ENCODE peak calls at places on chromosomes 2 and 18, in ten cellular contexts. V is glutamatergic neuron, B is astrocyte, A is HFFc6, E is esophagus muscularis mucosa, U is ovary, F is AG04449, Y is A549, Q is lower lobe of right lung, P is spleen. X is an unnamed sample.

GRCh38 chr2:27915874-27916273 is 25.3 kb downstream of the BABAM2 start:
- DNase-seq in V (no peak), B (no peak), A (no peak), E (no peak), U (no peak), F (no peak), Y (peak), Q (no peak), P (no peak), X (no peak)

GRCh38 chr2:233210843-233211600 is 40.5 kb upstream of the ATG16L1 start:
- DNase-seq in V (no peak), B (peak), A (peak), E (no peak), U (peak), F (peak), Y (no peak), Q (peak), P (peak), X (no peak)

GRCh38 chr2:31877008-31877407 is 133.8 kb downstream of the MEMO1 start:
- DNase-seq in V (no peak), B (no peak), A (no peak), E (no peak), U (no peak), F (no peak), Y (peak), Q (no peak), P (no peak), X (no peak)

GRCh38 chr2:223972656-223973102 is 15.4 kb downstream of the MRPL44 start:
- DNase-seq in V (no peak), B (no peak), A (no peak), E (no peak), U (no peak), F (no peak), Y (no peak), Q (no peak), P (no peak), X (no peak)

GRCh38 chr2:207135340-207135739 is 30.4 kb downstream of the KLF7 start:
- DNase-seq in V (no peak), B (peak), A (peak), E (no peak), U (no peak), F (no peak), Y (peak), Q (no peak), P (no peak), X (no peak)

GRCh38 chr18:48136051-48136543 is 205.6 kb upstream of the SMAD2 start:
- DNase-seq in V (peak), B (no peak), A (no peak), E (no peak), U (peak), F (no peak), Y (no peak), Q (peak), P (peak), X (no peak)

GRCh38 chr2:162244559-162245031 is 1.4 kb upstream of the FAP start:
- DNase-seq in V (no peak), B (peak), A (peak), E (no peak), U (no peak), F (peak), Y (peak), Q (peak), P (no peak), X (no peak)

GRCh38 chr2:221810216-221810615 is 238.1 kb upstream of the EPHA4 start:
- DNase-seq in V (no peak), B (no peak), A (no peak), E (peak), U (no peak), F (no peak), Y (no peak), Q (no peak), P (no peak), X (no peak)

GRCh38 chr2:31107588-31108300 is 30.5 kb downstream of the GALNT14 start:
- DNase-seq in V (no peak), B (no peak), A (no peak), E (peak), U (no peak), F (no peak), Y (no peak), Q (no peak), P (no peak), X (no peak)

GRCh38 chr2:180934911-180935310 is 45.5 kb upstream of the UBE2E3 start:
- DNase-seq in V (no peak), B (no peak), A (no peak), E (no peak), U (no peak), F (no peak), Y (no peak), Q (no peak), P (no peak), X (no peak)

GRCh38 chr2:51516667-51517066 is 484.7 kb upstream of the NRXN1 start:
- DNase-seq in V (no peak), B (no peak), A (no peak), E (no peak), U (no peak), F (no peak), Y (no peak), Q (no peak), P (no peak), X (no peak)

GRCh38 chr18:37334494-37335125 is 231.0 kb downstream of the CELF4 start:
- DNase-seq in V (no peak), B (peak), A (peak), E (no peak), U (no peak), F (no peak), Y (no peak), Q (no peak), P (no peak), X (no peak)

GRCh38 chr18:39453356-39453755 is 1887.8 kb upstream of the CELF4 start:
- DNase-seq in V (no peak), B (no peak), A (no peak), E (no peak), U (no peak), F (no peak), Y (no peak), Q (no peak), P (no peak), X (no peak)

GRCh38 chr2:217905395-217905794 is 97.4 kb downstream of the TNS1 start:
- DNase-seq in V (no peak), B (no peak), A (no peak), E (no peak), U (no peak), F (no peak), Y (no peak), Q (peak), P (no peak), X (no peak)

GRCh38 chr2:224666951-224667553 is 49.1 kb downstream of the CCDC195 start:
- DNase-seq in V (no peak), B (no peak), A (no peak), E (no peak), U (no peak), F (no peak), Y (no peak), Q (no peak), P (no peak), X (peak)

GRCh38 chr2:106094101-106094860 is 99.8 kb downstream of the UXS1 start:
- DNase-seq in V (no peak), B (no peak), A (no peak), E (peak), U (no peak), F (no peak), Y (no peak), Q (no peak), P (no peak), X (no peak)

GRCh38 chr2:212428685-212429480 is 109.7 kb downstream of the ERBB4 start:
- DNase-seq in V (no peak), B (no peak), A (no peak), E (no peak), U (no peak), F (no peak), Y (no peak), Q (no peak), P (no peak), X (no peak)

GRCh38 chr18:63971320-63972071 is 1.6 kb downstream of the SERPINB8 start:
- DNase-seq in V (no peak), B (peak), A (no peak), E (no peak), U (no peak), F (no peak), Y (no peak), Q (no peak), P (no peak), X (no peak)

GRCh38 chr2:28413896-28414290 is 21.2 kb downstream of the FOSL2 start:
- DNase-seq in V (no peak), B (no peak), A (no peak), E (no peak), U (no peak), F (no peak), Y (no peak), Q (no peak), P (peak), X (no peak)

GRCh38 chr2:200787351-200788128 is 24.2 kb upstream of the BZW1 start:
- DNase-seq in V (no peak), B (peak), A (peak), E (no peak), U (no peak), F (peak), Y (peak), Q (no peak), P (no peak), X (no peak)

GRCh38 chr2:194104687-194105086 is 1552.3 kb upstream of the SLC39A10 start:
- DNase-seq in V (no peak), B (no peak), A (no peak), E (no peak), U (no peak), F (no peak), Y (no peak), Q (no peak), P (no peak), X (peak)

GRCh38 chr2:168181825-168182224 is 65.6 kb downstream of the STK39 start:
- DNase-seq in V (no peak), B (no peak), A (no peak), E (no peak), U (no peak), F (no peak), Y (no peak), Q (no peak), P (no peak), X (no peak)

GRCh38 chr2:69138247-69138754 is 125.3 kb downstream of the ANTXR1 start:
- DNase-seq in V (no peak), B (peak), A (peak), E (no peak), U (no peak), F (peak), Y (peak), Q (no peak), P (no peak), X (no peak)

GRCh38 chr2:64636105-64636873 is 17.4 kb downstream of the SERTAD2 start:
- DNase-seq in V (no peak), B (no peak), A (no peak), E (peak), U (no peak), F (no peak), Y (no peak), Q (no peak), P (peak), X (peak)

GRCh38 chr2:127957240-127957639 is 70.6 kb downstream of the SAP130 start:
- DNase-seq in V (no peak), B (no peak), A (no peak), E (no peak), U (no peak), F (no peak), Y (no peak), Q (no peak), P (no peak), X (no peak)

GRCh38 chr2:78992807-78993517 is 32.5 kb upstream of the REG3G start:
- DNase-seq in V (peak), B (no peak), A (no peak), E (no peak), U (no peak), F (no peak), Y (no peak), Q (peak), P (no peak), X (peak)

GRCh38 chr2:33298233-33298632 is 178.2 kb upstream of the RASGRP3 start:
- DNase-seq in V (no peak), B (peak), A (peak), E (no peak), U (no peak), F (peak), Y (peak), Q (no peak), P (no peak), X (no peak)

GRCh38 chr2:220043155-220043992 is 415.9 kb downstream of the SLC4A3 start:
- DNase-seq in V (no peak), B (peak), A (peak), E (no peak), U (no peak), F (no peak), Y (no peak), Q (no peak), P (no peak), X (no peak)

GRCh38 chr2:105746177-105747080 is 1.7 kb downstream of the NCK2 start:
- DNase-seq in V (peak), B (no peak), A (no peak), E (no peak), U (peak), F (no peak), Y (no peak), Q (peak), P (peak), X (peak)

GRCh38 chr18:45339819-45340550 is 275.3 kb upstream of the SLC14A2 start:
- DNase-seq in V (no peak), B (no peak), A (no peak), E (no peak), U (no peak), F (no peak), Y (no peak), Q (no peak), P (no peak), X (no peak)

GRCh38 chr18:51330148-51330547 is 132.7 kb upstream of the MEX3C start:
- DNase-seq in V (no peak), B (peak), A (no peak), E (no peak), U (no peak), F (no peak), Y (no peak), Q (no peak), P (no peak), X (no peak)

GRCh38 chr2:23423062-23423872 is 38.3 kb downstream of the KLHL29 start:
- DNase-seq in V (no peak), B (no peak), A (no peak), E (no peak), U (no peak), F (no peak), Y (no peak), Q (no peak), P (peak), X (no peak)

GRCh38 chr2:118443596-118443995 is 355.3 kb downstream of the INSIG2 start:
- DNase-seq in V (no peak), B (peak), A (no peak), E (no peak), U (no peak), F (peak), Y (peak), Q (no peak), P (no peak), X (no peak)

GRCh38 chr2:8222979-8223730 is 458.7 kb upstream of the ID2 start:
- DNase-seq in V (no peak), B (no peak), A (no peak), E (peak), U (no peak), F (no peak), Y (no peak), Q (no peak), P (no peak), X (no peak)

GRCh38 chr2:227759411-227760113 is 13.9 kb downstream of the SCYGR8 start:
- DNase-seq in V (no peak), B (peak), A (no peak), E (no peak), U (no peak), F (no peak), Y (no peak), Q (no peak), P (no peak), X (no peak)

GRCh38 chr2:98710709-98711108 is 20.2 kb downstream of the MGAT4A start:
- DNase-seq in V (no peak), B (no peak), A (no peak), E (no peak), U (no peak), F (no peak), Y (no peak), Q (no peak), P (no peak), X (no peak)

DNA sequence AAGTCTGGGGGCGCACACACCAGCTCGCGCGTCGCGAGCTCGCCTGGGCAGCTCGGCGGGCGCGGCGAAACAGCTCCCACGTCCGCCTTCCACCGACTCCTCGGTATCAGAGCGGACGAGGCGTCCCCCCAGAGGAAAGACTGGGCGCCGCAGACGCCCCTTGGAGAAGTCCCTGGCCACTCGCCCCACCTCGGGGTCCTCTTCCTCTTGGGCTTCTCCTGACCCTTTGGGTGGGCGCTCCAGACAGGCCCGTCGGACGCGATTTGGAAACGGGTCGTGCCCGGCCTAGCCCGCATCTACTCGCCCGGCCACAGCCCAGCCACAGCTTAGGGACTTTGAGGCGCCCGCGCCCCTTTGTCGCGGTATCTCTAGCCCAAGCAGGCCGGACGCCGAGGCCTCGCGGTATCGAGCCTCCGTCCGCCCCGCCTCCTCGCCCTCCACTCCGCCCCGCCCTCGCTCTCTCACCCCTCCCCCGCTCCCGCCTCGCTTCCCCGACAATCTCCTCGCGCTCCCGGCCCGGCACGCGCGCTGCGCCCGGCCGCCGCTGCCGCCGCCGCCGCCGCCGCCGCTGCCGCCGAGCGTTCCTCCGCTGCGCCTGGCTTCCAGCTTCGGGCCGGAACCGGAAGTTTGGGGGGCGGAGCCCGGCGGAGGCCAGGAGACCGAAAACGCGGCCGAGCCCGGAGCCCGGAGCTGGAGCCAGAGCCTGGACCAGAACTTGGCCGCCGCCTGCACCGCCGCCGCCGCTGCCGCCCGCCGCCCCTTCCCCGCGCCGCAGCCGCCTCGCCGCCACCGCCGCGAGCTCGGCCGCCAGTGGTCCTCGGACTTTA is 752 bp upstream of the ACVR2A start:
- DNase-seq in V (peak), B (peak), A (peak), E (peak), U (peak), F (peak), Y (peak), Q (peak), P (peak), X (peak)
- TF ChIP-seq CTCF in V (no peak), B (no peak), A (peak), E (peak), U (peak), F (peak), Y (peak), Q (peak), P (no peak), X (no peak)

DNA sequence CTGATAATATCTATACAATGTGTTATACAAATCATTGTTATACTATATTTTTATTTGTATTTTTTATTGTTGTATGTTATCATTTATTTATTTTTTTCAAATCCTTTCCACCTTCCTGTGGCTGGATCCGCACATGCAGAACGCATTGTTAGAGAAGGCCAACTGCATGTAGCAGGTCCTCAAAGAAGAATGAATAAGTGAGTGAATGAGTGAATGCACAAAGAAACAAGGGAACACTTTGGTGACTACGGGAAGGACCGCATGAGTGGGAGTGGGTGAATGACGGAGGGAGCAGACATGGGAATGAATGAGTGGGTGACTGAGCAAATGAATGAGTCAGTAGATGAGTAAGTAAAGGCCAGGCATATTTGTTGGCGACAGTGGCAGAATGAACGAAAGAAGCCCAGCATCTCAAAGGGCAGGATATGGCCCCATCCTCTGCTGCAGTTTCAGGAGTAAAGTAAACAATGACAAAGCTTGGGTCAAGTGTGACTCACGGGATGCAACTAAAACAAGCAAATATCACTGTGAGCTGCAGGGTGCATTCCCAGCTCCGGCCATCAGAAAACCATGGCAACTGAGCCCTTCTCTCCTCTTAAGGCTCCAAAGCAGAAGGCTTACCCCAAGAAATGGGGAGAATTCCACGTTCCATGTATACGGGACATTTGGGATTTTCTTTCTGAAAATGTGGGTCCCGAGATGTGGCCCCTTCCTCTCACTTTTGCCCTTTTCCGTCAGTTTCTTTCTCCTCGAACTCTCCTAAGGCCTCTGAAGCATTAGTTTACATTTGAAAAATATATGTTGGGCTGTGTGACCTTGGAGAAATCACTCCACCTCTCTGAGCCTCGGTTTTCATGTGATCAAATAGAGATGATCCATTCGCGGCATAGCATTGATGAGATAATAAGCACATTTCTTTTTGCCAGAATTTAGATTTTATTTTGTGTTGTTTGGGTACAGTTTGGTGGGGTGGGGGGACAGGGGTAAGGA is 24.5 kb downstream of the KCNF1 start:
- DNase-seq in V (no peak), B (peak), A (peak), E (no peak), U (no peak), F (peak), Y (peak), Q (no peak), P (no peak), X (no peak)
- TF ChIP-seq CTCF in V (no peak), B (no peak), A (peak), E (no peak), U (no peak), F (no peak), Y (no peak), Q (no peak), P (no peak), X (no peak)

GRCh38 chr2:231929961-231930600 is 3.9 kb upstream of the NPPC start:
- DNase-seq in V (peak), B (no peak), A (no peak), E (peak), U (no peak), F (no peak), Y (no peak), Q (no peak), P (peak), X (peak)
- TF ChIP-seq CTCF in V (peak), B (no peak), A (peak), E (peak), U (no peak), F (peak), Y (peak), Q (no peak), P (no peak), X (peak)

DNA sequence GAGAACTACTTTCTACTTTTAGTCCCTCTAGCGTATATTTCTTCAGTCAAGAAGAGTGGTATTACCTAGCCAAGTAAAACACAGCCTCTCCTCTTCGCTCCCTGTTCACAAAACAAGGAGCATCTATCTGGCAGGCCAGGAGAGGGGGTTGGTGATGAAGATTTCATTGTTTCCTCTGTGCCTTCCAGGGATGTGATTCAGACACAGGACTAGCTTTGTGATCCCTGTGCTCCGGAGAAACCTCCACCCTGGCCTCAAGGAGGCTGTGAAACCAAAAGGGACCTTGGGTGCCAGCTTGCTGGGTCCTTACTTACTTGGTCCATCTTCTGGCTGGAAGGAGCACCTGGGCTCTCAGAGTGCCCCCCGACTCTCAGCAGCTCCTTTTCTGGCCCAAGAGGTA is 5.7 kb downstream of the RHOB start:
- DNase-seq in V (no peak), B (peak), A (no peak), E (no peak), U (no peak), F (no peak), Y (peak), Q (no peak), P (peak), X (no peak)
- TF ChIP-seq CTCF in V (no peak), B (no peak), A (peak), E (peak), U (no peak), F (peak), Y (no peak), Q (peak), P (no peak), X (no peak)

GRCh38 chr2:144452169-144453038 is 67.5 kb downstream of the ZEB2 start:
- DNase-seq in V (no peak), B (peak), A (peak), E (no peak), U (no peak), F (no peak), Y (peak), Q (no peak), P (no peak), X (no peak)
- TF ChIP-seq CTCF in V (peak), B (peak), A (peak), E (peak), U (peak), F (no peak), Y (no peak), Q (no peak), P (peak), X (no peak)